ENCODE peak calls at places on chromosomes 13 and 19, in four cellular contexts. One of them, this sample, is unnamed.

GRCh38 chr13:37870895-37871550 is 1.5 kb upstream of the TRPC4 start:
- DNase-seq in IMR-90: peak
- DNase-seq in lower leg skin: no peak
- DNase-seq in stomach: no peak
- DNase-seq in this sample: no peak

GRCh38 chr13:33087790-33088189 is 71.6 kb downstream of the KL start:
- DNase-seq in lower leg skin: no peak
- DNase-seq in IMR-90: no peak
- DNase-seq in stomach: no peak
- DNase-seq in this sample: no peak

GRCh38 chr13:26923824-26924605 is 163.4 kb upstream of the GPR12 start:
- DNase-seq in stomach: no peak
- DNase-seq in IMR-90: peak
- DNase-seq in lower leg skin: peak
- DNase-seq in this sample: no peak

GRCh38 chr19:22625266-22626035 is 8.7 kb upstream of the ZNF492 start:
- DNase-seq in lower leg skin: peak
- DNase-seq in IMR-90: no peak
- DNase-seq in stomach: no peak
- DNase-seq in this sample: no peak

GRCh38 chr13:97310809-97311436 is 88.8 kb downstream of the MBNL2 start:
- DNase-seq in IMR-90: no peak
- DNase-seq in stomach: no peak
- DNase-seq in lower leg skin: no peak
- DNase-seq in this sample: no peak

GRCh38 chr13:49952168-49952567 is 16.0 kb upstream of the SPRYD7 start:
- DNase-seq in stomach: no peak
- DNase-seq in IMR-90: no peak
- DNase-seq in lower leg skin: no peak
- DNase-seq in this sample: no peak

GRCh38 chr19:20186163-20186562 is 19.1 kb downstream of the ZNF486 start:
- DNase-seq in lower leg skin: no peak
- DNase-seq in stomach: no peak
- DNase-seq in IMR-90: no peak
- DNase-seq in this sample: no peak

GRCh38 chr13:72390909-72391308 is 336.5 kb downstream of the MZT1 start:
- DNase-seq in stomach: no peak
- DNase-seq in lower leg skin: no peak
- DNase-seq in IMR-90: no peak
- DNase-seq in this sample: no peak

GRCh38 chr13:63041640-63042414 is 1626.2 kb upstream of the PCDH20 start:
- DNase-seq in lower leg skin: no peak
- DNase-seq in IMR-90: peak
- DNase-seq in stomach: no peak
- DNase-seq in this sample: no peak

GRCh38 chr13:20126460-20127262 is 34.2 kb downstream of the GJA3 start:
- DNase-seq in IMR-90: no peak
- DNase-seq in lower leg skin: peak
- DNase-seq in stomach: no peak
- DNase-seq in this sample: no peak

GRCh38 chr13:27783111-27783510 is 9.2 kb upstream of the GSX1 start:
- DNase-seq in lower leg skin: peak
- DNase-seq in stomach: no peak
- DNase-seq in IMR-90: peak
- DNase-seq in this sample: peak

GRCh38 chr13:67574320-67575233 is 344.4 kb upstream of the PCDH9 start:
- DNase-seq in lower leg skin: no peak
- DNase-seq in stomach: no peak
- DNase-seq in IMR-90: peak
- DNase-seq in this sample: no peak

GRCh38 chr19:52369463-52370340 is at the start of gene ZNF880:
- DNase-seq in stomach: peak
- DNase-seq in lower leg skin: peak
- DNase-seq in IMR-90: peak
- DNase-seq in this sample: peak

GRCh38 chr19:1746401-1747284 is 6.7 kb upstream of the ONECUT3 start:
- DNase-seq in IMR-90: peak
- DNase-seq in stomach: peak
- DNase-seq in lower leg skin: no peak
- DNase-seq in this sample: no peak

GRCh38 chr19:718251-719024 is 9.7 kb downstream of the PALM start:
- DNase-seq in stomach: no peak
- DNase-seq in lower leg skin: no peak
- DNase-seq in IMR-90: no peak
- DNase-seq in this sample: no peak

GRCh38 chr13:43629691-43630480 is 156.9 kb downstream of the ENOX1 start:
- DNase-seq in stomach: no peak
- DNase-seq in IMR-90: peak
- DNase-seq in lower leg skin: no peak
- DNase-seq in this sample: no peak

GRCh38 chr13:31361673-31362072 is 161.9 kb downstream of the B3GLCT start:
- DNase-seq in lower leg skin: no peak
- DNase-seq in IMR-90: no peak
- DNase-seq in stomach: no peak
- DNase-seq in this sample: no peak

GRCh38 chr19:8240274-8241229 is 31.4 kb downstream of the CERS4 start:
- DNase-seq in stomach: peak
- DNase-seq in lower leg skin: peak
- DNase-seq in IMR-90: peak
- DNase-seq in this sample: peak

GRCh38 chr19:3469638-3470499 is 10.5 kb downstream of the SMIM24 start:
- DNase-seq in lower leg skin: no peak
- DNase-seq in IMR-90: no peak
- DNase-seq in stomach: no peak
- DNase-seq in this sample: no peak
- TF ChIP-seq POLR2A in lower leg skin: no peak
- TF ChIP-seq POLR2A in IMR-90: no peak
- TF ChIP-seq POLR2A in stomach: no peak
- TF ChIP-seq POLR2A in this sample: no peak

GRCh38 chr13:23578411-23579071 is 8.3 kb downstream of the TNFRSF19 start:
- DNase-seq in stomach: peak
- DNase-seq in lower leg skin: peak
- DNase-seq in IMR-90: peak
- DNase-seq in this sample: peak

GRCh38 chr13:23575632-23576031 is 5.4 kb downstream of the TNFRSF19 start:
- DNase-seq in lower leg skin: no peak
- DNase-seq in IMR-90: no peak
- DNase-seq in stomach: no peak
- DNase-seq in this sample: no peak

GRCh38 chr13:23579886-23580706 is 9.9 kb downstream of the TNFRSF19 start:
- DNase-seq in IMR-90: peak
- DNase-seq in lower leg skin: no peak
- DNase-seq in stomach: no peak
- DNase-seq in this sample: peak

GRCh38 chr13:23583491-23583890 is 13.3 kb downstream of the TNFRSF19 start:
- DNase-seq in stomach: no peak
- DNase-seq in IMR-90: no peak
- DNase-seq in lower leg skin: no peak
- DNase-seq in this sample: no peak

DNA sequence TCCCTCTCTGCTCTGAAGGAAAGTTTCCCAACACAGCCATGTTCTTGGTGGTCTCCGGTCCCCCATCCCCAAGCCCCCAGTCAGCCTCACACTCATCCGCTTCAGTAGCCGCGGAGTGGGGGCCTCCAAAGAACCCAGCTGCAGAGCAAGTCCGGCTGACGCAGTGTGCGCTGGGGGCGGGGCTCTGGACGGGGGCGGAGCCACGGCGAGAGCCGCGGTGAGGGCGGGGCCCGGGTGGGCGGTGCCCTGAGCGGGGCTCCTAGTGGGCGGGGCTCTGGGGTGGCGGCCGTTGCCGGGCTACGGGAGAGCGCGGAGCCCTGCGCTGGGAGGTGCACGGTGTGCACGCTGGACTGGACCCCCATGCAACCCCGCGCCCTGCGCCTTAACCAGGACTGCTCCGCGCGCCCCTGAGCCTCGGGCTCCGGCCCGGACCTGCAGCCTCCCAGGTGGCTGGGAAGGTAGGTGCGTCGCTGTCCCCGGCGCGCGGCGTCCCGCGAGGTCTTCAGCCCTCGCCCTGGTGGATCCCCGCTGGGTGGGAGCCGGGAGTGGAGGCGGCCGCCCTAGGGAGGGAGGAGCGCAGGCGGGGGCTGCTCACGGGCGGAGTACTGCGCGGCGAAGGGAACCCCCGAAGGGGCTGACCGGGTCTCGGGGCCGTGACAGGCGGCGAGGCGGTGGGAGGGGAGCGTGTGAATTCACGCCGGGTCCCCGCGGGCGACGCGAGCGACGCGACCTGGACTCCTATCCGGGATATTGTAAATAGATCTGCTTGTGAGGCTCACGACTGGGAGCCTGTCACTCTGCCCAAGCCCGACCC is 9.1 kb downstream of the TNFRSF19 start:
- DNase-seq in lower leg skin: peak
- DNase-seq in stomach: peak
- DNase-seq in IMR-90: peak
- DNase-seq in this sample: peak
- TF ChIP-seq POLR2A in lower leg skin: no peak
- TF ChIP-seq POLR2A in stomach: no peak
- TF ChIP-seq POLR2A in IMR-90: peak
- TF ChIP-seq POLR2A in this sample: peak

GRCh38 chr19:17293605-17294004 is 9.6 kb downstream of the ABHD8 start:
- DNase-seq in stomach: no peak
- DNase-seq in lower leg skin: no peak
- DNase-seq in IMR-90: no peak
- DNase-seq in this sample: no peak

GRCh38 chr19:17296278-17296677 is 6.9 kb downstream of the ABHD8 start:
- DNase-seq in stomach: no peak
- DNase-seq in lower leg skin: no peak
- DNase-seq in IMR-90: peak
- DNase-seq in this sample: peak

GRCh38 chr19:17294051-17294891 is 9.0 kb downstream of the ABHD8 start:
- DNase-seq in lower leg skin: no peak
- DNase-seq in stomach: no peak
- DNase-seq in IMR-90: no peak
- DNase-seq in this sample: peak

GRCh38 chr19:17289489-17289888 is 7.8 kb downstream of the ANKLE1 start:
- DNase-seq in IMR-90: peak
- DNase-seq in lower leg skin: no peak
- DNase-seq in stomach: peak
- DNase-seq in this sample: peak

DNA sequence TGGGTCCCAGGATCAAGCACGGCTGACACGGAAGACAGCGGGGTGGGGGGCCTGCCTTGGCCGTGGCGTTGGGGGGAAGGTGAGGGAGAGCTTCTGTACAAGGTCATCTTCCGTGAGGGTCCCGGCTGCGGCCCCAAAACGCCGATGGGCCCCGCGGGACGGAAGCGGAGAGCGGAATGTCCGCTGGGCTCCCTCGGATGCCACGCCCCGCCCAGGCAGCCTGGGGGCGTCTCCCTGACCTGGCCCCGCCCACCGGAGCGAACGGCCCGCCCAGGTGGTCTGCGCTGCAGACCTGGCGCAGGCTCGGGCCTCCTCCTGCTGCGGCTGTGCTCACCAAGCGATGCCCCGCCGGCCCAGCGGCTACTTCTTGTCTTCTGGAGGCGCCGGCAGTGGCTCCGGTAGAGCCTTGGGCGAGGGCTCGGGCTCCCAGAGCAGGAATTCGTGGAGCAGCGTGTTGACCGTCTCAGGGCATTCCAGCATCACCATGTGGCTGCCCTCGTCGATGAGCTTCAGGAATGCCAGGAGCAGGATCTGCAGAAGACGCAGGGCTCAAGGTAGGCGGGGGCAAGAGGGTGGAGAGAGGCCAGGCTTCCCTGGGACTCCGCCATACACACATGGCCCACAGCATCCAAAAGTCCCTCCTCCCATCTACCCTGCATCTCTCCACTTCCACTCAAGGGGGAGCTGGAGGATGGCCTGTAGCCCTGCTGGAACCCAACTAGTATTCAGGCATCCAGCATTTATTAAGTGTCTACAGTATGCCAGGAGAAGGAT is 10.7 kb downstream of the ABHD8 start:
- DNase-seq in lower leg skin: peak
- DNase-seq in IMR-90: peak
- DNase-seq in stomach: peak
- DNase-seq in this sample: peak
- TF ChIP-seq POLR2A in lower leg skin: no peak
- TF ChIP-seq POLR2A in IMR-90: no peak
- TF ChIP-seq POLR2A in stomach: no peak
- TF ChIP-seq POLR2A in this sample: peak

GRCh38 chr19:53555352-53555751 is 17.4 kb downstream of the ZNF331 start:
- DNase-seq in IMR-90: no peak
- DNase-seq in stomach: no peak
- DNase-seq in lower leg skin: no peak
- DNase-seq in this sample: no peak
- TF ChIP-seq POLR2A in IMR-90: no peak
- TF ChIP-seq POLR2A in stomach: no peak
- TF ChIP-seq POLR2A in lower leg skin: no peak
- TF ChIP-seq POLR2A in this sample: peak

DNA sequence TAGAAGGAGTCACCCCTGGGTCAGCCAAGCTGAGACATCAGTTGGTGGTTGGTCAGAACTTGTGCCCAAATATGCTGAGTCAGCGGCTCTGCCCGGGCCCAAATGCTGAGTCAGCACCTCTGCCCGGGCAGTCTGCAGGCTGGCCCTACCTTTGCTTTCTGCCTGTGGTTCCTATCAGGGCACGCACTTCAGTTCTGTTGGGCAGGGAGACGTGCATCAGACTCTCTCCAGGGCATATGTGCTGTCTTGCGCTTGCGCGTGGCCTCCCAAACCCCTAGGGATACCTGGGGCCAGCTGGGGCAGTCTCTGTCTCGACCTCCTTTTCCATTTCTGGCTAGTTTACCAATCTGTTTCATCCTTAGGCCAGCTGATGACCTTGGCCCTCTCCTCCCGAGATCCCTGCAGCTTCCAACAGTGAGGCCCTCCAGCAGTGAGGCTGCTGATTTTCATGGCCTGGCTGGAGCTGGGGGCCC is 24.4 kb upstream of the LDLR start:
- DNase-seq in lower leg skin: no peak
- DNase-seq in IMR-90: no peak
- DNase-seq in stomach: no peak
- DNase-seq in this sample: peak
- TF ChIP-seq POLR2A in lower leg skin: no peak
- TF ChIP-seq POLR2A in IMR-90: no peak
- TF ChIP-seq POLR2A in stomach: no peak
- TF ChIP-seq POLR2A in this sample: no peak